ENCODE peak calls at places on chromosomes 5 and 9, in ten cellular contexts. Q, T, S, E, G, X, K, L, M and B are unnamed samples.

GRCh38 chr5:56060276-56061110 is 65.7 kb upstream of the IL6ST start:
- DNase-seq in Q (no peak), T (peak), S (no peak), E (no peak), G (no peak), X (no peak), K (no peak), L (no peak), M (no peak), B (no peak)

GRCh38 chr5:141003791-141004601 is 37.7 kb downstream of the PCDHAC2 start:
- DNase-seq in Q (peak), T (no peak), S (no peak), E (no peak), G (no peak), X (peak), K (no peak), L (no peak), M (no peak), B (no peak)

GRCh38 chr5:121366515-121366914 is 485.2 kb upstream of the FTMT start:
- DNase-seq in Q (no peak), T (no peak), S (no peak), E (no peak), G (no peak), X (no peak), K (peak), L (no peak), M (no peak), B (no peak)

GRCh38 chr9:114363424-114363823 is 24.4 kb downstream of the AKNA start:
- DNase-seq in Q (no peak), T (no peak), S (no peak), E (no peak), G (no peak), X (no peak), K (no peak), L (no peak), M (no peak), B (no peak)

GRCh38 chr9:122580360-122580759 is 2.8 kb downstream of the OR1L8 start:
- DNase-seq in Q (no peak), T (no peak), S (no peak), E (peak), G (no peak), X (no peak), K (peak), L (no peak), M (no peak), B (no peak)

GRCh38 chr5:171365351-171365750 is 22.3 kb upstream of the NPM1 start:
- DNase-seq in Q (no peak), T (no peak), S (no peak), E (no peak), G (no peak), X (no peak), K (peak), L (no peak), M (no peak), B (no peak)

GRCh38 chr5:75265731-75266130 is 29.1 kb upstream of the ANKRD31 start:
- DNase-seq in Q (no peak), T (no peak), S (no peak), E (peak), G (no peak), X (no peak), K (peak), L (no peak), M (peak), B (no peak)

GRCh38 chr5:177496111-177497010 is 1.0 kb downstream of the PDLIM7 start:
- DNase-seq in Q (no peak), T (no peak), S (no peak), E (peak), G (no peak), X (peak), K (peak), L (peak), M (no peak), B (peak)

GRCh38 chr5:146698651-146699050 is 179.9 kb downstream of the PPP2R2B start:
- DNase-seq in Q (no peak), T (no peak), S (no peak), E (no peak), G (no peak), X (no peak), K (no peak), L (no peak), M (no peak), B (no peak)

GRCh38 chr9:127135056-127135745 is 12.8 kb upstream of the ANGPTL2 start:
- DNase-seq in Q (no peak), T (no peak), S (no peak), E (no peak), G (no peak), X (no peak), K (no peak), L (no peak), M (no peak), B (no peak)

GRCh38 chr5:116524051-116524450 is 50.6 kb downstream of the SEMA6A start:
- DNase-seq in Q (no peak), T (no peak), S (no peak), E (no peak), G (no peak), X (no peak), K (no peak), L (no peak), M (no peak), B (no peak)

GRCh38 chr9:119004618-119004990 is 364.6 kb downstream of the BRINP1 start:
- DNase-seq in Q (no peak), T (no peak), S (no peak), E (peak), G (no peak), X (no peak), K (peak), L (no peak), M (no peak), B (peak)

GRCh38 chr9:76917299-76917698 is 11.4 kb upstream of the PRUNE2 start:
- DNase-seq in Q (no peak), T (no peak), S (no peak), E (no peak), G (no peak), X (no peak), K (no peak), L (no peak), M (no peak), B (no peak)

GRCh38 chr5:98586581-98586980 is 186.9 kb upstream of the RGMB start:
- DNase-seq in Q (no peak), T (no peak), S (no peak), E (no peak), G (no peak), X (no peak), K (no peak), L (no peak), M (no peak), B (no peak)

GRCh38 chr5:135662683-135663082 is 83.9 kb upstream of the CXCL14 start:
- DNase-seq in Q (no peak), T (no peak), S (no peak), E (no peak), G (no peak), X (no peak), K (no peak), L (no peak), M (no peak), B (no peak)

GRCh38 chr5:95857185-95857945 is 34.8 kb upstream of the GLRX start:
- DNase-seq in Q (no peak), T (no peak), S (no peak), E (peak), G (no peak), X (no peak), K (peak), L (no peak), M (no peak), B (no peak)

GRCh38 chr9:121398374-121398773 is 28.3 kb upstream of the STOM start:
- DNase-seq in Q (no peak), T (no peak), S (no peak), E (peak), G (no peak), X (no peak), K (peak), L (no peak), M (no peak), B (peak)

GRCh38 chr9:24594234-24594850 is 48.6 kb upstream of the IZUMO3 start:
- DNase-seq in Q (no peak), T (no peak), S (no peak), E (no peak), G (no peak), X (no peak), K (no peak), L (no peak), M (no peak), B (no peak)

GRCh38 chr9:134630861-134631260 is 10.7 kb upstream of the COL5A1 start:
- DNase-seq in Q (no peak), T (no peak), S (peak), E (no peak), G (no peak), X (no peak), K (no peak), L (no peak), M (no peak), B (no peak)

GRCh38 chr5:11903614-11904269 is 504 bp downstream of the CTNND2 start:
- DNase-seq in Q (no peak), T (no peak), S (peak), E (no peak), G (no peak), X (peak), K (peak), L (peak), M (no peak), B (no peak)

GRCh38 chr5:140402258-140403074 is 833 bp downstream of the ANKHD1 start:
- DNase-seq in Q (peak), T (peak), S (no peak), E (peak), G (peak), X (no peak), K (peak), L (peak), M (peak), B (no peak)

GRCh38 chr9:128473104-128473503 is 17.3 kb downstream of the ODF2 start:
- DNase-seq in Q (no peak), T (no peak), S (no peak), E (no peak), G (no peak), X (no peak), K (no peak), L (no peak), M (no peak), B (no peak)

GRCh38 chr5:138601444-138601843 is 26.2 kb upstream of the HSPA9 start:
- DNase-seq in Q (no peak), T (no peak), S (no peak), E (peak), G (no peak), X (no peak), K (peak), L (no peak), M (no peak), B (no peak)

GRCh38 chr5:1386274-1386717 is 41.4 kb upstream of the CLPTM1L start:
- DNase-seq in Q (peak), T (peak), S (no peak), E (peak), G (peak), X (peak), K (peak), L (no peak), M (peak), B (no peak)

GRCh38 chr5:887947-888640 is 4.5 kb downstream of the BRD9 start:
- DNase-seq in Q (no peak), T (no peak), S (no peak), E (no peak), G (no peak), X (no peak), K (no peak), L (no peak), M (no peak), B (no peak)

GRCh38 chr9:96567203-96567700 is 52.4 kb downstream of the CDC14B start:
- DNase-seq in Q (no peak), T (no peak), S (no peak), E (no peak), G (no peak), X (no peak), K (peak), L (no peak), M (no peak), B (no peak)